ENCODE peak calls at places on chromosomes 16 and 17, in five cellular contexts. V, W, H, R and Z are unnamed samples.

GRCh38 chr16:81493755-81494433 is 49.3 kb downstream of the CMIP start:
- DNase-seq in H (no peak), V (peak; percentile 60), R (no peak), W (no peak), Z (peak; percentile 90)

GRCh38 chr16:56866955-56867830 is 2.2 kb downstream of the SLC12A3 start:
- DNase-seq in W (peak; percentile 47), H (peak; percentile 54), V (peak; percentile 80), R (peak; percentile 14), Z (peak; percentile 72)

GRCh38 chr16:69114346-69114975 is 9.0 kb downstream of the HAS3 start:
- DNase-seq in R (no peak), H (no peak), V (no peak), W (no peak), Z (no peak)

GRCh38 chr16:62913924-62914323 is 877.7 kb upstream of the CDH8 start:
- DNase-seq in W (no peak), V (no peak), H (no peak), R (no peak), Z (no peak)

GRCh38 chr16:63618896-63619295 is 1503.0 kb downstream of the CDH11 start:
- DNase-seq in H (no peak), R (no peak), W (no peak), V (no peak), Z (no peak)

GRCh38 chr16:6068063-6068462 is 970.5 kb upstream of the EEF2KMT start:
- DNase-seq in V (no peak), R (no peak), W (no peak), H (no peak), Z (no peak)

GRCh38 chr17:42118545-42118944 is 2.6 kb downstream of the KAT2A start:
- DNase-seq in V (no peak), H (peak; percentile 59), W (peak; percentile 57), R (no peak), Z (peak; percentile 33)

GRCh38 chr16:50910698-50911025 is 168.8 kb downstream of the CYLD start:
- DNase-seq in R (no peak), V (no peak), W (no peak), H (no peak), Z (no peak)

GRCh38 chr17:74960739-74961342 is 11.7 kb downstream of the HID1 start:
- DNase-seq in R (peak; percentile 29), V (peak; percentile 48), H (peak; percentile 61), W (peak; percentile 34), Z (peak; percentile 36)

GRCh38 chr16:50442221-50442620 is 73.4 kb upstream of the BRD7 start:
- DNase-seq in H (no peak), R (no peak), W (no peak), V (no peak), Z (no peak)

GRCh38 chr17:12134587-12134986 is 113.9 kb downstream of the MAP2K4 start:
- DNase-seq in R (no peak), W (no peak), H (no peak), V (no peak), Z (no peak)

GRCh38 chr17:79082311-79083190 is 7.9 kb downstream of the ENGASE start:
- DNase-seq in H (peak; percentile 81), R (peak; percentile 50), V (peak; percentile 76), W (peak; percentile 41), Z (no peak)

GRCh38 chr17:42819939-42820535 is 4.0 kb downstream of the BECN1 start:
- DNase-seq in R (peak; percentile 58), H (peak; percentile 77), V (peak; percentile 27), W (peak; percentile 66), Z (peak; percentile 49)

GRCh38 chr17:70420876-70421445 is 251.6 kb downstream of the KCNJ2 start:
- DNase-seq in W (no peak), R (no peak), H (no peak), V (no peak), Z (peak; percentile 70)

GRCh38 chr16:84672276-84673202 is 24.2 kb downstream of the KLHL36 start:
- DNase-seq in R (peak; percentile 89), H (peak; percentile 86), V (peak; percentile 86), W (peak; percentile 76), Z (peak; percentile 55)

GRCh38 chr17:81150379-81151038 is 14.8 kb upstream of the PVALEF start:
- DNase-seq in W (no peak), R (no peak), V (no peak), H (no peak), Z (no peak)

GRCh38 chr17:31387438-31387837 is 4.0 kb upstream of the RAB11FIP4 start:
- DNase-seq in H (no peak), V (no peak), W (no peak), R (no peak), Z (no peak)

GRCh38 chr16:53766304-53767016 is 62.5 kb downstream of the FTO start:
- DNase-seq in V (no peak), W (no peak), R (no peak), H (no peak), Z (no peak)

GRCh38 chr16:4465977-4466779 is 8.2 kb downstream of the NMRAL1 start:
- DNase-seq in V (peak; percentile 70), R (peak; percentile 52), H (no peak), W (no peak), Z (no peak)

GRCh38 chr16:86508947-86509758 is 1.2 kb upstream of the FOXF1 start:
- DNase-seq in V (peak; percentile 91), R (no peak), H (no peak), W (no peak), Z (no peak)

GRCh38 chr16:87878704-87879103 is 9.4 kb upstream of the SLC7A5 start:
- DNase-seq in R (no peak), H (no peak), W (no peak), V (no peak), Z (no peak)

GRCh38 chr16:70438325-70438982 is 446 bp downstream of the ST3GAL2 start:
- DNase-seq in W (no peak), H (peak; percentile 43), V (peak; percentile 45), R (no peak), Z (no peak)

GRCh38 chr16:53881371-53881770 is 177.4 kb downstream of the FTO start:
- DNase-seq in R (no peak), V (no peak), H (no peak), W (no peak), Z (peak; percentile 66)

GRCh38 chr16:87693827-87694226 is 72.0 kb downstream of the KLHDC4 start:
- DNase-seq in W (no peak), V (no peak), R (no peak), H (no peak), Z (no peak)

GRCh38 chr17:8572767-8573166 is 57.8 kb downstream of the MYH10 start:
- DNase-seq in H (no peak), V (no peak), R (no peak), W (no peak), Z (peak; percentile 11)